ENCODE peak calls at places on chromosomes 3 and 15, in four cellular contexts. Z, U, K and X are unnamed samples.

GRCh38 chr15:52559583-52559982 is 9.2 kb downstream of the ARPP19 start:
- DNase-seq in K (no peak), U (peak; percentile 19), Z (no peak), X (no peak)

GRCh38 chr3:30693470-30694120 is 87.2 kb downstream of the TGFBR2 start:
- DNase-seq in K (no peak), Z (peak; percentile 39), U (no peak), X (peak; percentile 59)

GRCh38 chr3:67642190-67642589 is 12.2 kb downstream of the SUCLG2 start:
- DNase-seq in U (no peak), Z (no peak), K (no peak), X (no peak)

GRCh38 chr3:67376416-67376815 is 278.0 kb downstream of the SUCLG2 start:
- DNase-seq in K (no peak), U (no peak), Z (no peak), X (no peak)

GRCh38 chr15:101044625-101045235 is 125.6 kb downstream of the LRRK1 start:
- DNase-seq in Z (no peak), U (no peak), K (peak; percentile 7), X (peak; percentile 31)

GRCh38 chr3:192933779-192934456 is 16.3 kb upstream of the MB21D2 start:
- DNase-seq in Z (no peak), U (no peak), K (no peak), X (no peak)

GRCh38 chr3:111911446-111911845 is 52.4 kb downstream of the PHLDB2 start:
- DNase-seq in U (no peak), K (no peak), Z (no peak), X (no peak)

GRCh38 chr3:38165722-38166387 is 518 bp downstream of the OXSR1 start:
- DNase-seq in Z (peak; percentile 63), U (no peak), K (peak; percentile 58), X (peak; percentile 10)

GRCh38 chr15:40358492-40359353 is 704 bp downstream of the DISP2 start:
- DNase-seq in U (peak; percentile 27), K (no peak), Z (peak; percentile 25), X (no peak)

GRCh38 chr15:74496648-74497047 is 35.7 kb upstream of the UBL7 start:
- DNase-seq in K (no peak), U (no peak), Z (no peak), X (no peak)

GRCh38 chr15:81098884-81099601 is 35.0 kb upstream of the CFAP161 start:
- DNase-seq in Z (peak; percentile 9), K (peak; percentile 28), U (peak; percentile 55), X (no peak)

GRCh38 chr3:48086736-48087470 is 70.7 kb upstream of the MAP4 start:
- DNase-seq in Z (no peak), K (no peak), U (no peak), X (peak; percentile 65)

GRCh38 chr3:124584552-124585391 is 145.5 kb upstream of the UMPS start:
- DNase-seq in K (peak; percentile 67), Z (peak; percentile 95), U (peak; percentile 81), X (peak; percentile 67)

GRCh38 chr3:118978393-118978758 is 56.3 kb downstream of the IGSF11 start:
- DNase-seq in Z (no peak), K (no peak), U (no peak), X (no peak)

GRCh38 chr3:192130534-192131132 is 596.7 kb downstream of the FGF12 start:
- DNase-seq in K (peak; percentile 39), U (peak; percentile 43), Z (peak; percentile 66), X (no peak)

GRCh38 chr3:117622130-117622841 is 912.7 kb downstream of the TUSC7 start:
- DNase-seq in K (no peak), U (peak; percentile 75), Z (no peak), X (peak; percentile 42)

GRCh38 chr15:92393994-92394326 is 279 bp downstream of the ST8SIA2 start:
- DNase-seq in K (no peak), U (no peak), Z (no peak), X (no peak)

GRCh38 chr3:51708216-51708845 is 1.5 kb downstream of the GRM2 start:
- DNase-seq in K (peak; percentile 5), U (no peak), Z (no peak), X (no peak)

GRCh38 chr3:170321326-170322034 is 36.0 kb upstream of the SKIL start:
- DNase-seq in Z (no peak), K (no peak), U (no peak), X (no peak)

GRCh38 chr3:23256741-23257435 is 53.8 kb downstream of the UBE2E2 start:
- DNase-seq in Z (no peak), K (no peak), U (no peak), X (no peak)

DNA sequence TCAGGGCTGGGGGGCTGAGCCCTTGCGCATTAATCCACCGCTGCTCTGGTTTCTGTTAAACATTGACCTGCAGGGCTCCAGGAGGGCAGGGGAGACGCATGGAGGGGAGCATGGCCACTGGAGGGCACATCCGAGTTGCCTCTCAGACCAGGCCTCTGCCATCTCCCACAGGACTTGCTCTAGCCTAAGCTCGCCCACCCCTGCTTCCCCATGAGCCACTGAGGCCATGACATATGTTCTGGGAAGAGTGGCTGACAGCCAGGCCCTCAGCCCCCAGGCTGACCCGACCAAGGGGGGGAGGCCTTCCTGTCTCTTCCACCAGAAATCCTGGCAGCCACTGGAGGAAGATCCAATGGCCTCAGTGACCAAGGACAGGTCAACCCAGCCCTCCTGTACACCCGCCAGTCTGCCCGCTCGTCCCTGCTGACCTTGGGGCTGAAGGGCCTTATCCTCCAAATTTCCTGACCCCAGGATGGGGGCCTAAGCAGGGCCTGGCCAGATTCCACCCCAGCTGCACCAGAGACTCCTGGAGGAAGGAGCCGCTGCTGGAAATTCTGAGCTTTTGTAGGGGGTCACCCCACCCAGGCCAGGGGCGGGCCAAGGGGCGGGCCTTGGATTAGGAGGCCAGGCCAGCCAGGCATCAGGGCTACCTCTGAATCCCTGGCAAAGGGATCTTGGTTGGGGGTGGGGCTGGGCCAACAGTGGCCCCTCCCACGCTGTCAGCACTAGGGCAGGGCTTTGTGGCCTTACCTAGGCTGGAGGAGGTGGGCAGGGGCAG is at the start of gene HYAL1:
- DNase-seq in U (no peak), Z (peak; percentile 76), K (no peak), X (no peak)
- H3K4me3 ChIP-seq in U (no peak within 1 kb of the TSS), Z (no peak within 1 kb of the TSS), K (peak within 1 kb of the TSS; percentile 9), X (no peak within 1 kb of the TSS)

GRCh38 chr3:536417-536813 is 339.9 kb downstream of the CHL1 start:
- DNase-seq in U (no peak), K (no peak), Z (no peak), X (no peak)
- H3K4me3 ChIP-seq in U (peak overlapping the region; percentile 58), K (peak overlapping the region; percentile 43), Z (no peak overlapping the region), X (no peak overlapping the region)

GRCh38 chr3:98985406-98985805 is 83.9 kb upstream of the DCBLD2 start:
- DNase-seq in K (no peak), U (no peak), Z (no peak), X (no peak)

GRCh38 chr3:98984024-98984423 is 82.5 kb upstream of the DCBLD2 start:
- DNase-seq in Z (no peak), K (no peak), U (no peak), X (no peak)

GRCh38 chr3:98979296-98979695 is 77.8 kb upstream of the DCBLD2 start:
- DNase-seq in K (no peak), U (no peak), Z (no peak), X (no peak)

GRCh38 chr3:98980915-98981596 is 79.6 kb upstream of the DCBLD2 start:
- DNase-seq in U (no peak), Z (no peak), K (no peak), X (peak; percentile 22)

DNA sequence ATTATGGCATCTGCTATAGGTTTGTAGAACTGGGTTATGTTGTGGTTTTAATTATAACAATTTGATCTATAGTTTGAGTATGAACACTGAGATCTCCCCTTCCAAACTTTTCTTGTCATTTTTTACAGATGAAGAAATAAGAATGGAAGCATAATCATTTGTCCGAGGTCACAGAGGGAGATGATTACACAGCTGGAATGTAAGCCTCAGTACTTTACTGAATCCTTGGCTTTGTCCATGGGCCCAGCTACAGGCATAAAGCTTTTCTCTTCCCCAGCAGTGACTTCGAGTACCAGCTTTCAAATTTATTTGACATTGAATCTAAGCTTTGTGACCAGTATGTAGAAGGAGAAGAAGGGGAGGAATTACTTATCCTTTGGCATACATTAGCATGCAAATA is 80.8 kb upstream of the DCBLD2 start:
- DNase-seq in U (no peak), Z (no peak), K (no peak), X (no peak)
- H3K4me3 ChIP-seq in U (no peak overlapping the region), Z (no peak overlapping the region), K (no peak overlapping the region), X (no peak overlapping the region)

DNA sequence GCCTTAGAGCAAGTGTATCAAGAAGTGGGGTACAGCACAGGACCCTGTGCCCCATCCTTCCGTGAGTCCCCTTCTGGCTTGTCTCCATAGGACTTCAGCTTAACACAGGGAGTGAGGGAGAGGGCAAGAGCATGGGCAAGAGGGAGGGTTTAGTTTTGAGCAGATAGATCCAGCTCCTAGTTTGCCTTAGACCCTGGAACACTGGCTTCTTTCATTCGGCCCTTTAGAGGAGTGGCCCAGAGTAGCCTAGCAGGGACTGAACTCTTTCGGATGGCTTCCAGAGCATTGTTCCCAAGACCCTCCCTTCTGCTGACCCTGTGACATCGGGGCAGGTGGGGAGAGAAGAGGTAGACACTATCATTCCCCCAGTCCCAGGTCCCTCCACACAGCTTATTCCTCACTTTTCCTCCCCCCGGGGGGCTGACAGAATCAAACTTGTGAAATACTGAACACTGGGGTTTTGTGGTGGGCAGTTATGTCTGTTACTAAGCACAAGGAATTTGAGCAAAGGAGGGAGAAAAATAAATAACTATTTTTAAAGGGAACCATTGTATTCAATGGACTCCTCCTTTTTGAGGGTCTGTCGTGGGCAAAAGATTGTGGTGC is 289.6 kb upstream of the C2CD4B start:
- DNase-seq in K (no peak), Z (no peak), U (no peak), X (peak; percentile 70)
- H3K4me3 ChIP-seq in K (no peak overlapping the region), Z (no peak overlapping the region), U (no peak overlapping the region), X (no peak overlapping the region)

GRCh38 chr15:95492388-95493070 is 838.0 kb upstream of the NR2F2 start:
- DNase-seq in K (no peak), Z (no peak), U (no peak), X (no peak)

GRCh38 chr15:95498956-95499355 is 831.5 kb upstream of the NR2F2 start:
- DNase-seq in U (no peak), K (no peak), Z (no peak), X (no peak)

GRCh38 chr15:95497681-95498080 is 832.8 kb upstream of the NR2F2 start:
- DNase-seq in U (no peak), K (no peak), Z (no peak), X (no peak)

GRCh38 chr15:95499397-95499796 is 831.1 kb upstream of the NR2F2 start:
- DNase-seq in Z (no peak), U (no peak), K (no peak), X (no peak)

GRCh38 chr15:95495033-95495541 is 835.4 kb upstream of the NR2F2 start:
- DNase-seq in Z (no peak), K (peak; percentile 27), U (peak; percentile 72), X (no peak)
- H3K4me3 ChIP-seq in Z (no peak overlapping the region), K (peak overlapping the region; percentile 13), U (peak overlapping the region; percentile 19), X (no peak overlapping the region)

GRCh38 chr15:86837631-86838030 is 758.0 kb downstream of the AGBL1 start:
- DNase-seq in K (no peak), U (no peak), Z (no peak), X (no peak)

GRCh38 chr15:86834115-86834863 is 754.6 kb downstream of the AGBL1 start:
- DNase-seq in K (no peak), U (no peak), Z (no peak), X (no peak)

GRCh38 chr15:86829251-86829650 is 749.6 kb downstream of the AGBL1 start:
- DNase-seq in Z (no peak), K (no peak), U (no peak), X (no peak)

GRCh38 chr15:86830304-86830703 is 750.6 kb downstream of the AGBL1 start:
- DNase-seq in K (no peak), Z (no peak), U (no peak), X (no peak)

GRCh38 chr15:86833595-86833994 is 753.9 kb downstream of the AGBL1 start:
- DNase-seq in K (no peak), Z (no peak), U (no peak), X (no peak)
- H3K4me3 ChIP-seq in K (no peak overlapping the region), Z (no peak overlapping the region), U (no peak overlapping the region), X (no peak overlapping the region)